ENCODE peak calls at places on chromosomes 2 and 18, in seven cellular contexts. One of them, this sample, is unnamed.

GRCh38 chr2:118954297-118955060 is 12.5 kb downstream of the MARCO start:
- DNase-seq in A172: peak
- DNase-seq in ACHN: no peak
- DNase-seq in CD4-positive, alpha-beta memory T cell: no peak
- DNase-seq in activated CD4-positive, alpha-beta T cell treated with anti-CD3 and anti-CD28 coated beads, Interleukin-2, amount 50 U/mL, for 24 hours: no peak
- DNase-seq in activated effector memory CD4-positive, alpha-beta T cell treated with Interleukin-2 at 50 U/mL for 16 hours: no peak
- DNase-seq in ovary: no peak
- DNase-seq in this sample: no peak

GRCh38 chr2:115165529-115166109 is 723.2 kb downstream of the DPP10 start:
- DNase-seq in A172: peak
- DNase-seq in ACHN: peak
- DNase-seq in CD4-positive, alpha-beta memory T cell: no peak
- DNase-seq in activated CD4-positive, alpha-beta T cell treated with anti-CD3 and anti-CD28 coated beads, Interleukin-2, amount 50 U/mL, for 24 hours: no peak
- DNase-seq in activated effector memory CD4-positive, alpha-beta T cell treated with Interleukin-2 at 50 U/mL for 16 hours: no peak
- DNase-seq in ovary: no peak
- DNase-seq in this sample: peak

GRCh38 chr2:20326163-20326780 is 24.4 kb downstream of the PUM2 start:
- DNase-seq in A172: peak
- DNase-seq in ACHN: peak
- DNase-seq in CD4-positive, alpha-beta memory T cell: peak
- DNase-seq in activated CD4-positive, alpha-beta T cell treated with anti-CD3 and anti-CD28 coated beads, Interleukin-2, amount 50 U/mL, for 24 hours: peak
- DNase-seq in activated effector memory CD4-positive, alpha-beta T cell treated with Interleukin-2 at 50 U/mL for 16 hours: peak
- DNase-seq in ovary: no peak
- DNase-seq in this sample: peak

GRCh38 chr2:85953476-85953875 is 64.7 kb upstream of the ST3GAL5 start:
- DNase-seq in A172: no peak
- DNase-seq in ACHN: no peak
- DNase-seq in CD4-positive, alpha-beta memory T cell: no peak
- DNase-seq in activated CD4-positive, alpha-beta T cell treated with anti-CD3 and anti-CD28 coated beads, Interleukin-2, amount 50 U/mL, for 24 hours: no peak
- DNase-seq in activated effector memory CD4-positive, alpha-beta T cell treated with Interleukin-2 at 50 U/mL for 16 hours: no peak
- DNase-seq in ovary: no peak
- DNase-seq in this sample: no peak

GRCh38 chr2:35468271-35468670 is 887.3 kb upstream of the CRIM1 start:
- DNase-seq in A172: peak
- DNase-seq in ACHN: no peak
- DNase-seq in CD4-positive, alpha-beta memory T cell: no peak
- DNase-seq in activated CD4-positive, alpha-beta T cell treated with anti-CD3 and anti-CD28 coated beads, Interleukin-2, amount 50 U/mL, for 24 hours: no peak
- DNase-seq in activated effector memory CD4-positive, alpha-beta T cell treated with Interleukin-2 at 50 U/mL for 16 hours: no peak
- DNase-seq in ovary: no peak
- DNase-seq in this sample: no peak

GRCh38 chr2:232341739-232342126 is 36.8 kb upstream of the ALPP start:
- DNase-seq in A172: no peak
- DNase-seq in ACHN: no peak
- DNase-seq in CD4-positive, alpha-beta memory T cell: no peak
- DNase-seq in activated CD4-positive, alpha-beta T cell treated with anti-CD3 and anti-CD28 coated beads, Interleukin-2, amount 50 U/mL, for 24 hours: no peak
- DNase-seq in activated effector memory CD4-positive, alpha-beta T cell treated with Interleukin-2 at 50 U/mL for 16 hours: no peak
- DNase-seq in ovary: no peak
- DNase-seq in this sample: no peak

GRCh38 chr2:105519516-105519915 is 120.7 kb upstream of the FHL2 start:
- DNase-seq in A172: no peak
- DNase-seq in ACHN: no peak
- DNase-seq in CD4-positive, alpha-beta memory T cell: no peak
- DNase-seq in activated CD4-positive, alpha-beta T cell treated with anti-CD3 and anti-CD28 coated beads, Interleukin-2, amount 50 U/mL, for 24 hours: no peak
- DNase-seq in activated effector memory CD4-positive, alpha-beta T cell treated with Interleukin-2 at 50 U/mL for 16 hours: no peak
- DNase-seq in ovary: no peak
- DNase-seq in this sample: no peak

GRCh38 chr18:58438161-58438983 is 190.5 kb downstream of the ALPK2 start:
- DNase-seq in A172: no peak
- DNase-seq in ACHN: peak
- DNase-seq in CD4-positive, alpha-beta memory T cell: peak
- DNase-seq in activated CD4-positive, alpha-beta T cell treated with anti-CD3 and anti-CD28 coated beads, Interleukin-2, amount 50 U/mL, for 24 hours: peak
- DNase-seq in activated effector memory CD4-positive, alpha-beta T cell treated with Interleukin-2 at 50 U/mL for 16 hours: no peak
- DNase-seq in ovary: no peak
- DNase-seq in this sample: no peak

GRCh38 chr2:43184339-43184895 is 42.0 kb downstream of the ZFP36L2 start:
- DNase-seq in A172: peak
- DNase-seq in ACHN: peak
- DNase-seq in CD4-positive, alpha-beta memory T cell: no peak
- DNase-seq in activated CD4-positive, alpha-beta T cell treated with anti-CD3 and anti-CD28 coated beads, Interleukin-2, amount 50 U/mL, for 24 hours: peak
- DNase-seq in activated effector memory CD4-positive, alpha-beta T cell treated with Interleukin-2 at 50 U/mL for 16 hours: no peak
- DNase-seq in ovary: no peak
- DNase-seq in this sample: no peak

GRCh38 chr2:239805043-239805329 is 220.2 kb downstream of the NDUFA10 start:
- DNase-seq in A172: no peak
- DNase-seq in ACHN: no peak
- DNase-seq in CD4-positive, alpha-beta memory T cell: no peak
- DNase-seq in activated CD4-positive, alpha-beta T cell treated with anti-CD3 and anti-CD28 coated beads, Interleukin-2, amount 50 U/mL, for 24 hours: no peak
- DNase-seq in activated effector memory CD4-positive, alpha-beta T cell treated with Interleukin-2 at 50 U/mL for 16 hours: no peak
- DNase-seq in ovary: peak
- DNase-seq in this sample: no peak

GRCh38 chr18:500556-501405 is at the start of gene COLEC12:
- DNase-seq in A172: no peak
- DNase-seq in ACHN: no peak
- DNase-seq in CD4-positive, alpha-beta memory T cell: no peak
- DNase-seq in activated CD4-positive, alpha-beta T cell treated with anti-CD3 and anti-CD28 coated beads, Interleukin-2, amount 50 U/mL, for 24 hours: no peak
- DNase-seq in activated effector memory CD4-positive, alpha-beta T cell treated with Interleukin-2 at 50 U/mL for 16 hours: no peak
- DNase-seq in ovary: peak
- DNase-seq in this sample: no peak

GRCh38 chr2:62184499-62185045 is 11.3 kb upstream of the B3GNT2 start:
- DNase-seq in A172: no peak
- DNase-seq in ACHN: no peak
- DNase-seq in CD4-positive, alpha-beta memory T cell: no peak
- DNase-seq in activated CD4-positive, alpha-beta T cell treated with anti-CD3 and anti-CD28 coated beads, Interleukin-2, amount 50 U/mL, for 24 hours: no peak
- DNase-seq in activated effector memory CD4-positive, alpha-beta T cell treated with Interleukin-2 at 50 U/mL for 16 hours: no peak
- DNase-seq in ovary: no peak
- DNase-seq in this sample: no peak

GRCh38 chr18:29874519-29875098 is 1167.9 kb downstream of the DSC3 start:
- DNase-seq in A172: peak
- DNase-seq in ACHN: peak
- DNase-seq in CD4-positive, alpha-beta memory T cell: no peak
- DNase-seq in activated CD4-positive, alpha-beta T cell treated with anti-CD3 and anti-CD28 coated beads, Interleukin-2, amount 50 U/mL, for 24 hours: no peak
- DNase-seq in activated effector memory CD4-positive, alpha-beta T cell treated with Interleukin-2 at 50 U/mL for 16 hours: no peak
- DNase-seq in ovary: no peak
- DNase-seq in this sample: peak